ENCODE peak calls at places on chromosomes 11 and 22, in seven cellular contexts. U is SHP77, A is activated T-cell treated with anti-CD3 and anti-CD28 coated beads for 1 hour, F is amniotic epithelial cell, K is AG08396, Y is ELF-1, O is AG20443. N is an unnamed sample.

GRCh38 chr11:34640050-34640971 is 19.4 kb downstream of the EHF start:
- DNase-seq in Y (peak), F (peak), O (no peak), A (no peak), U (no peak), K (no peak), N (no peak)

GRCh38 chr11:95279921-95280861 is 49.2 kb upstream of the SESN3 start:
- DNase-seq in O (no peak), Y (peak), F (peak), U (no peak), A (no peak), K (no peak), N (no peak)

GRCh38 chr11:23288001-23288783 is 427.9 kb upstream of the CCDC179 start:
- DNase-seq in U (no peak), K (peak), A (no peak), F (peak), Y (no peak), O (peak), N (no peak)

GRCh38 chr11:107183963-107184362 is 165.7 kb upstream of the GUCY1A2 start:
- DNase-seq in U (no peak), A (no peak), Y (no peak), K (no peak), F (no peak), O (no peak), N (no peak)

GRCh38 chr11:87300640-87301381 is 263.1 kb downstream of the TMEM135 start:
- DNase-seq in U (no peak), F (peak), O (no peak), K (no peak), A (no peak), Y (no peak), N (no peak)

GRCh38 chr22:30490399-30490798 is 15.1 kb downstream of the SEC14L4 start:
- DNase-seq in Y (peak), A (no peak), O (no peak), F (no peak), K (no peak), U (peak), N (no peak)

GRCh38 chr11:71206186-71206585 is 46.2 kb downstream of the SHANK2 start:
- DNase-seq in F (peak), A (no peak), Y (peak), K (peak), U (no peak), O (no peak), N (peak)

GRCh38 chr11:86205415-86206268 is 38.9 kb upstream of the EED start:
- DNase-seq in U (no peak), F (no peak), Y (no peak), O (no peak), A (no peak), K (no peak), N (no peak)

GRCh38 chr11:35963911-35964310 is 20.0 kb downstream of the LDLRAD3 start:
- DNase-seq in U (no peak), O (peak), F (no peak), Y (no peak), A (no peak), K (no peak), N (no peak)

GRCh38 chr22:39920134-39920743 is 19.4 kb downstream of the GRAP2 start:
- DNase-seq in O (no peak), U (no peak), K (no peak), Y (no peak), A (no peak), F (no peak), N (no peak)

GRCh38 chr11:116822575-116822974 is 529 bp downstream of the APOA4 start:
- DNase-seq in A (no peak), Y (no peak), U (no peak), K (no peak), F (no peak), O (no peak), N (no peak)

GRCh38 chr11:128269466-128269865 is 317.9 kb downstream of the ETS1 start:
- DNase-seq in F (no peak), A (no peak), U (no peak), Y (no peak), O (peak), K (no peak), N (no peak)

GRCh38 chr11:95341246-95341645 is 110.2 kb upstream of the SESN3 start:
- DNase-seq in F (no peak), U (no peak), Y (peak), A (no peak), K (no peak), O (peak), N (no peak)

GRCh38 chr11:64933213-64933934 is 2.3 kb downstream of the GPHA2 start:
- DNase-seq in U (no peak), A (no peak), Y (no peak), K (no peak), F (no peak), O (no peak), N (no peak)

GRCh38 chr11:128188346-128189115 is 398.8 kb downstream of the ETS1 start:
- DNase-seq in A (no peak), K (peak), O (peak), F (no peak), U (no peak), Y (no peak), N (no peak)

GRCh38 chr11:20360650-20361049 is 2.9 kb upstream of the HTATIP2 start:
- DNase-seq in F (peak), O (no peak), K (no peak), A (no peak), Y (no peak), U (no peak), N (no peak)

GRCh38 chr11:60830478-60831142 is 11.3 kb upstream of the CCDC86 start:
- DNase-seq in K (no peak), F (no peak), O (no peak), Y (no peak), A (no peak), U (no peak), N (no peak)

N was measured in sciatic nerve.